ENCODE peak calls at places on chromosomes 11 and 22, in seven cellular contexts. E is neural progenitor cell, J is GM23248, A is hepatocyte, O is HCT116, V is GM23338, G is MM.1S. P is an unnamed sample.

GRCh38 chr22:44869196-44869595 is 116.8 kb downstream of the ARHGAP8 start:
- DNase-seq in E (no peak), G (no peak), A (no peak), J (peak), O (no peak), V (no peak), P (peak)

GRCh38 chr22:45757068-45757467 is 85.4 kb downstream of the ATXN10 start:
- DNase-seq in E (peak), G (no peak), O (no peak), V (peak), A (peak), J (peak), P (no peak)

GRCh38 chr11:503179-503981 is 3.7 kb downstream of the RNH1 start:
- DNase-seq in O (no peak), A (peak), J (peak), E (no peak), G (no peak), V (no peak), P (no peak)

GRCh38 chr11:8090756-8091155 is 9.7 kb downstream of the TUB start:
- DNase-seq in A (peak), G (peak), J (peak), O (peak), E (peak), V (peak), P (peak)

GRCh38 chr11:9700105-9700801 is 36.4 kb downstream of the SWAP70 start:
- DNase-seq in G (no peak), J (no peak), E (no peak), A (no peak), V (no peak), O (no peak), P (no peak)

GRCh38 chr22:48102581-48102980 is 1340.1 kb downstream of the TBC1D22A start:
- DNase-seq in E (no peak), O (no peak), A (no peak), J (no peak), G (no peak), V (no peak), P (no peak)

GRCh38 chr11:68989936-68990606 is 9.3 kb upstream of the MRGPRD start:
- DNase-seq in J (no peak), O (no peak), G (no peak), A (no peak), E (no peak), V (no peak), P (no peak)

GRCh38 chr22:49663311-49663711 is 164.4 kb downstream of the BRD1 start:
- DNase-seq in J (no peak), E (no peak), G (no peak), V (no peak), O (no peak), A (no peak), P (no peak)

GRCh38 chr22:47190957-47191323 is 428.5 kb downstream of the TBC1D22A start:
- DNase-seq in O (peak), G (no peak), V (no peak), J (no peak), A (no peak), E (no peak), P (no peak)

GRCh38 chr11:73219396-73220285 is 1.6 kb downstream of the P2RY2 start:
- DNase-seq in V (no peak), E (peak), G (no peak), O (no peak), A (no peak), J (no peak), P (no peak)

GRCh38 chr11:102488208-102488607 is 35.6 kb upstream of the TMEM123 start:
- DNase-seq in G (peak), E (no peak), A (no peak), J (no peak), O (no peak), V (no peak), P (no peak)

GRCh38 chr11:57667715-57668466 is at the start of gene ZDHHC5:
- DNase-seq in J (peak), V (peak), A (peak), G (peak), O (peak), E (peak), P (peak)

GRCh38 chr11:63489879-63490278 is 1.1 kb downstream of the PLAAT5 start:
- DNase-seq in O (no peak), G (no peak), V (peak), A (no peak), J (no peak), E (peak), P (peak)

GRCh38 chr11:10382518-10382917 is 72.5 kb upstream of the AMPD3 start:
- DNase-seq in J (peak), V (peak), A (no peak), O (peak), E (no peak), G (no peak), P (peak)

GRCh38 chr11:113722934-113723333 is 16.8 kb upstream of the TMPRSS5 start:
- DNase-seq in O (no peak), J (no peak), A (peak), E (no peak), V (no peak), G (no peak), P (peak)

GRCh38 chr11:113722221-113722620 is 16.1 kb upstream of the TMPRSS5 start:
- DNase-seq in A (no peak), J (no peak), E (no peak), O (no peak), V (no peak), G (no peak), P (no peak)

GRCh38 chr11:113723706-113724246 is 17.7 kb upstream of the TMPRSS5 start:
- DNase-seq in G (no peak), J (no peak), A (no peak), V (no peak), E (no peak), O (no peak), P (no peak)

GRCh38 chr11:113725883-113726405 is 19.8 kb upstream of the TMPRSS5 start:
- DNase-seq in J (no peak), O (no peak), A (peak), G (no peak), E (no peak), V (no peak), P (peak)

DNA sequence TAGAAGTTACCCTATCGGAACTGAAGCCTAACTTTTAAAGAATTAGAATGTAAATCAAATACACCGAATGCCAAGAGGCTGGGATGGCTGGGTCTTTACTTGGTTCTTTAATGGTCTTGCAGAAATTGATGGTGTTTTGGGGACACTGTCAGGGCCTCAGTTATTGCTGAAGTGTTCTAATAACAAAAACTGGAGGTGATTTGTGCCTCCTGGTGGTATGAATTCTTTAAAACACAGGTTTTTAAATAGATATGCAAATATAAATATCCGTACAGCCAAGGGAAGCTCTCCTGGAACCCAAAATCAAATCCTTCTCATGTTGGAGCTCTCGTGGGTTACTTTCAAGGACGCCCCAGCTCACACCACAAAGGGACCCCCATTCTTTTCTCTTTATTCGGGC is 19.3 kb upstream of the TMPRSS5 start:
- DNase-seq in J (peak), G (no peak), V (no peak), A (no peak), E (no peak), O (no peak), P (peak)
- H2AFZ ChIP-seq in J (no peak), G (no peak), V (no peak), A (no peak), E (no peak), O (no peak), P (no peak)

GRCh38 chr11:3613998-3614741 is 27.6 kb downstream of the ART5 start:
- DNase-seq in G (no peak), A (no peak), V (no peak), E (no peak), O (no peak), J (no peak), P (no peak)

GRCh38 chr11:3611976-3612678 is 29.7 kb downstream of the ART5 start:
- DNase-seq in J (no peak), V (no peak), O (no peak), A (no peak), E (no peak), G (no peak), P (no peak)

GRCh38 chr11:3605721-3606324 is 36.0 kb downstream of the ART5 start:
- DNase-seq in E (no peak), O (no peak), V (no peak), G (no peak), A (no peak), J (no peak), P (peak)

GRCh38 chr11:3605279-3605662 is 36.5 kb downstream of the ART5 start:
- DNase-seq in J (no peak), G (no peak), A (no peak), V (no peak), O (no peak), E (no peak), P (no peak)

DNA sequence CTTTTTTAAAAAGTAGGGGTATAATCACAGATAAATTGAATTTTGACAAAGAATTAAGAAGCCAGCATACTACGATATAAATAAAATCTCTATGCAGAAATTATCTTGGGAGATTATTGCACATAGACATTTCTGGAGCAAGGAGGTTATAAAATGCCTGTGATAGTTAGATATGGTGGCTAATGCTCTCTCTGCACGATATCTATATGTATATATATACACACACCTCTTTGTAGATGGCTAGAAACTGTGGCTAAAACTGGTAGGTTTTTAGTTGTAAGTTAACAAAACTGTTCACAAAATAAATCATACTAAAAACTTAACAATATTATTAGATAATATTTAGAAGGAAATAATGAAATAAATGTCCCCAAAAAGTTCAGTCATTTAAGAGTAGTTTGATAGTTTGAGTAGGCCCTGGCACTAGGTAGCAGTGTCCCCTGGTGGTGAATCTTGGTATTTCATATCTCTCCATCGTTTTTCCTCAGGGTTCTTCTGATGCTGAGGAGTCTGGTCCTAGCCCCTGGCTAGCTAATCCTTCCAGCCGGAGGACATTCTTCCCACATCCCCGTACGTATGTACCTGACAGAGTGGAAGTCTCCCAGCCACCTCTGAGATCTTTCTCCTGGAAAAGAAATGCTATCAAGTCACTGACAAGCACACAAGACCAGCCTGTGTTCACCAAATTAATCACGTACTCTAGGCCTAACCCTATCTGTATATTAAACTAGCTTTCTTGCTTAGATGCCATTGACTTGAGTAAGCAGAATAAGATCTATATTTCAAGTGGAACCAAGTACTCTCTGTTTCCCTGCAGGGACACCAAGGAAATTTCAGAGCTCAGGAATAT is 32.2 kb downstream of the ART5 start:
- DNase-seq in E (peak), O (peak), V (peak), J (peak), A (peak), G (peak), P (peak)
- TF ChIP-seq EZH2phosphoT487 in E (no peak), O (no peak), V (no peak), J (no peak), A (no peak), G (no peak), P (no peak)

DNA sequence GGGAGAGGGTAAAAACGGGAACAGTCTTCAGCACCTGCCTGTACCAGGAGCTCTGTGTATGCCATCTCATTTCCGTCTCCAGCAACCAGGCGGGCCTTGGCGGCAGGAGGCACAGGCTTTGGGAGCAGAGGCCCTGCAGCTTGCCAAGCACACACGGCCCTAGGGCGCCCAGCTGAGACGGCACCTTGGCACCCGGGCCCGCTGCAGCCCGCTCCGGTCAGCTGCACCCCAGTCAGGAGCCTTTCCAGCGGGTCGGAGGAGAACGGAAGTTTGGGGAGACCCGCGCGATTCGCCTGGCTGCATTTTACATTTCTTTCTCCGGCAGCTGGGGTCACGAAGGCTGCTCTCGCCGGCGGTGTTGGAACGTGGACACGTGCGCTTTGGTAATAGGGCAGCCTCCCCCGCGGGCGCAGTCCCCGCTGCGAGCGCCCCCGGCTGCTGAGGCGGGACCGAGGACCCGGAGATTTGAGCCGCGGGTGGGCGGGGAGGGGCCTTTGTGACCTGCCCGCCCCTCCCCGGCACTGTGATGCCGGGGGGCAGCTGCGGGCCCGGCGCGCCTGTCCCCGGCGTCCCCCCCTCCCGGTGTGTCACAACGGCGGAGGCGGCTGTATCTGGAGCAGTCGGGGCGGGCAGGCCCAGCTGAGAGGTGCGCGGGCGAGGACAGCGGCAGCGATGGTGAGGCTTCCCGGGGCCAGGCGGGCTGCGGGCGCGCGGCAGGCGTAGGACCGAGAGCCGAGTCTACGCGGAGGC is at the start of gene TUBA8:
- DNase-seq in J (peak), G (no peak), V (peak), O (no peak), A (peak), E (peak), P (peak)
- TF ChIP-seq EZH2 in J (no peak), G (no peak), V (no peak), O (no peak), A (no peak), E (peak), P (no peak)

GRCh38 chr11:123228489-123229163 is 33.6 kb upstream of the CLMP start:
- DNase-seq in V (peak), G (no peak), O (no peak), J (peak), A (no peak), E (peak), P (no peak)
- H2AFZ ChIP-seq in V (no peak), G (no peak), O (no peak), J (no peak), A (no peak), E (no peak), P (no peak)

GRCh38 chr22:21688341-21688705 is 22.5 kb downstream of the PPIL2 start:
- DNase-seq in V (no peak), O (no peak), A (no peak), E (no peak), G (no peak), J (no peak), P (no peak)
- TF ChIP-seq EZH2phosphoT487 in V (no peak), O (no peak), A (no peak), E (no peak), G (no peak), J (no peak), P (no peak)

GRCh38 chr11:27722945-27723344 is 22.7 kb upstream of the BDNF start:
- DNase-seq in A (peak), G (no peak), J (peak), E (peak), O (no peak), V (peak), P (no peak)
- TF ChIP-seq EZH2 in A (no peak), G (no peak), J (no peak), E (no peak), O (no peak), V (no peak), P (no peak)

GRCh38 chr11:70155386-70155785 is 47.7 kb upstream of the FADD start:
- DNase-seq in J (no peak), V (no peak), A (no peak), G (no peak), O (no peak), E (no peak), P (no peak)

GRCh38 chr11:70153133-70153727 is 49.9 kb upstream of the FADD start:
- DNase-seq in J (peak), V (no peak), O (no peak), E (no peak), A (no peak), G (no peak), P (no peak)

GRCh38 chr11:70158757-70159389 is 44.2 kb upstream of the FADD start:
- DNase-seq in J (no peak), V (no peak), A (no peak), O (no peak), E (no peak), G (no peak), P (no peak)

GRCh38 chr11:70158201-70158600 is 44.9 kb upstream of the FADD start:
- DNase-seq in O (peak), A (peak), J (peak), E (peak), G (no peak), V (peak), P (peak)

GRCh38 chr11:70156291-70157037 is 46.6 kb upstream of the FADD start:
- DNase-seq in G (no peak), V (no peak), A (no peak), J (no peak), O (no peak), E (no peak), P (no peak)
- H2AFZ ChIP-seq in G (no peak), V (no peak), A (no peak), J (no peak), O (no peak), E (no peak), P (no peak)

GRCh38 chr11:131668867-131669780 is 298.7 kb downstream of the NTM start:
- DNase-seq in V (peak), G (peak), A (peak), E (peak), J (peak), O (peak), P (peak)
- TF ChIP-seq EZH2phosphoT487 in V (no peak), G (no peak), A (no peak), E (no peak), J (no peak), O (no peak), P (no peak)

GRCh38 chr11:1573077-1573846 is 1.2 kb upstream of the DUSP8 start:
- DNase-seq in V (no peak), E (no peak), J (no peak), O (no peak), A (no peak), G (no peak), P (no peak)

GRCh38 chr11:1571760-1572199 is 291 bp downstream of the DUSP8 start:
- DNase-seq in V (no peak), E (no peak), A (no peak), O (no peak), G (no peak), J (no peak), P (no peak)

GRCh38 chr11:1573847-1574255 is 1.8 kb upstream of the DUSP8 start:
- DNase-seq in E (no peak), A (no peak), G (no peak), V (no peak), J (no peak), O (peak), P (peak)

GRCh38 chr11:1570896-1571759 is 943 bp downstream of the DUSP8 start:
- DNase-seq in A (peak), E (peak), O (no peak), J (no peak), V (peak), G (no peak), P (no peak)

DNA sequence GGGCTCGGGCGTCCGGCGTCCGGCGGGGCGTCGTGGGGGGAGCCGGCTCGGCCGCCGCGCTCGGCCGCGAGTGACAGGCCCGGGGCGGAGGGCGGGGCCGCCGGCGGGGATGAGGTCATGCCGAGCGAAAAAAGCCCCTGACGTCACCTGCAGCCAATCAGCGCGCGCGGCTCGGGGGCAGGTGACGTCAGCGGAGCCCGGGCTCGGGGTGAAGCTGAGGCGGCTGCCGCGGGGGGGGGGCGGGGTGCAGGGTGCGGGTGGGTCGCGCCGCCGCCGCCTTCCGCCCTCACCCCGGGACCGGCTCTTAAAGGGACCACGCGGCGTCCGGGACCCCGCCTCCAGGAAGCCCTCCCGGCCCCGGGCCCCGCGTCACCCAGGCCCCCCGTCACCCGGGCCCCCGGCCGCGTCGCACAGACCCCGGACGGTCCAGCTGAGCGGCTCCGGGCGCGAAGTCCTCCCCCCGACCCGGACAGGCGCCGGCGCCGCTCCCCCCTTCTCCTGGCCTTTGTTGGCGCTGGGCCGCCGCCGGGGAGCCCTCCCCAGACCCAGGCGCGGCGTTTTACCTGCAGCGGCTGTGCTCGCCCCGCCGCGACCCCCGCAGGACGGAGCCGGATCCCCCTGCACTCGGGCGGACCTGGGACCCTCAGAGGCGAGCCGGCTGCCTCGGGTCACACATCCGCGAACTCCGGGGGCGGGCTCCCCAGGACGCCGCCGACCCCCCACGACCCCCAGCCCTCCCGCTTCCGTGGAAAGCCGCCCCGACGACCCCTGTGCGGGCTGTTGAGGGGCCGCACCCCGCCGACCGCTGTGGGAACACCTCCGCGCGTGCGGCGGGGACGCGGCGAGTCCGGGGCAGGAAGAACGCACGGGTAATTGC is at the start of gene DUSP8:
- DNase-seq in E (peak), J (peak), A (peak), G (peak), V (peak), O (peak), P (peak)
- TF ChIP-seq EZH2 in E (peak), J (peak), A (peak), G (peak), V (peak), O (no peak), P (no peak)

GRCh38 chr22:38774496-38775166 is 18.8 kb upstream of the SUN2 start:
- DNase-seq in A (no peak), E (no peak), V (no peak), O (no peak), J (no peak), G (no peak), P (no peak)
- H2AFZ ChIP-seq in A (no peak), E (no peak), V (no peak), O (no peak), J (no peak), G (no peak), P (no peak)

P was measured in PC-3.